ENCODE peak calls at places on chromosomes 11 and 22, in ten cellular contexts. C is uterus, E is Caco-2, I is prostate gland, R is astrocyte of the spinal cord, Q is breast epithelium, K is brain microvascular endothelial cell, U is A673, T is BJ, Y is lung. F is an unnamed sample.

GRCh38 chr11:96340555-96340885 is 2.5 kb downstream of the MAML2 start:
- DNase-seq in K (no peak), Q (no peak), U (no peak), I (no peak), Y (no peak), R (no peak), E (no peak), T (no peak), C (no peak), F (no peak)

GRCh38 chr22:42887523-42888507 is 30.7 kb upstream of the ARFGAP3 start:
- DNase-seq in K (no peak), T (no peak), U (no peak), C (no peak), R (no peak), E (peak), Y (peak), I (no peak), Q (no peak), F (peak)

GRCh38 chr22:17633217-17633997 is 4.9 kb upstream of the ATP6V1E1 start:
- DNase-seq in U (no peak), R (peak), T (peak), Q (no peak), I (peak), Y (no peak), K (peak), C (no peak), E (peak), F (peak)

GRCh38 chr11:131924446-131925240 is 554.2 kb downstream of the NTM start:
- DNase-seq in K (peak), R (peak), T (no peak), Y (no peak), E (no peak), I (no peak), C (no peak), U (no peak), Q (no peak), F (peak)

GRCh38 chr11:396948-397548 is 3.0 kb downstream of the PKP3 start:
- DNase-seq in C (peak), R (peak), U (no peak), Q (no peak), T (no peak), Y (no peak), K (peak), E (no peak), I (no peak), F (no peak)

GRCh38 chr11:79078999-79079398 is 361.8 kb downstream of the TENM4 start:
- DNase-seq in I (no peak), Q (no peak), U (no peak), R (no peak), T (no peak), E (no peak), C (no peak), Y (no peak), K (no peak), F (no peak)

GRCh38 chr22:48804811-48805301 is 1022.8 kb downstream of the BRD1 start:
- DNase-seq in T (no peak), E (no peak), Y (no peak), C (no peak), I (no peak), K (no peak), R (no peak), U (no peak), Q (no peak), F (no peak)

GRCh38 chr11:50214376-50214775 is 181.7 kb downstream of the OR4C45 start:
- DNase-seq in K (no peak), C (no peak), R (no peak), T (no peak), Y (no peak), Q (no peak), I (no peak), U (no peak), E (no peak), F (no peak)

GRCh38 chr11:76916712-76917111 is 56.0 kb downstream of the ACER3 start:
- DNase-seq in E (peak), I (no peak), Q (no peak), Y (no peak), T (no peak), U (no peak), C (no peak), K (no peak), R (no peak), F (no peak)

GRCh38 chr11:122440783-122441701 is 214.5 kb upstream of the UBASH3B start:
- DNase-seq in K (peak), R (no peak), Y (no peak), Q (no peak), T (no peak), U (peak), E (no peak), C (peak), I (no peak), F (no peak)

GRCh38 chr22:27576815-27577564 is 224.6 kb downstream of the MN1 start:
- DNase-seq in R (peak), Y (no peak), I (no peak), K (peak), E (no peak), C (no peak), Q (no peak), T (peak), U (peak), F (no peak)

GRCh38 chr11:95364324-95365295 is 133.6 kb upstream of the SESN3 start:
- DNase-seq in Q (no peak), U (no peak), Y (no peak), C (no peak), R (peak), K (peak), I (no peak), E (peak), T (no peak), F (peak)

GRCh38 chr22:29477919-29478318 is 2.1 kb upstream of the NEFH start:
- DNase-seq in Q (no peak), T (no peak), I (no peak), U (peak), E (no peak), K (no peak), C (no peak), R (no peak), Y (no peak), F (no peak)

GRCh38 chr11:100827934-100828661 is 141.0 kb downstream of the ARHGAP42 start:
- DNase-seq in I (no peak), T (no peak), Q (no peak), R (peak), C (no peak), U (peak), K (peak), E (peak), Y (no peak), F (peak)

GRCh38 chr11:69752890-69753289 is 22.3 kb downstream of the FGF4 start:
- DNase-seq in Q (no peak), U (no peak), K (no peak), C (no peak), T (no peak), R (no peak), E (no peak), I (no peak), Y (no peak), F (no peak)

GRCh38 chr11:19679952-19680823 is 32.4 kb upstream of the NAV2 start:
- DNase-seq in C (peak), R (peak), T (peak), Y (peak), Q (peak), I (peak), U (peak), K (peak), E (no peak), F (peak)

GRCh38 chr11:35983965-35984364 is 40.1 kb downstream of the LDLRAD3 start:
- DNase-seq in I (no peak), C (no peak), U (no peak), Q (no peak), T (no peak), K (no peak), R (no peak), E (no peak), Y (no peak), F (no peak)

GRCh38 chr11:45463541-45463940 is 177.4 kb upstream of the SYT13 start:
- DNase-seq in U (no peak), R (no peak), Q (no peak), E (no peak), I (no peak), T (no peak), K (no peak), Y (no peak), C (no peak), F (no peak)

GRCh38 chr11:6357222-6357621 is 33.1 kb upstream of the SMPD1 start:
- DNase-seq in C (peak), U (peak), I (no peak), Y (peak), T (peak), Q (no peak), R (peak), K (peak), E (no peak), F (peak)

GRCh38 chr22:26481112-26481693 is 2.4 kb downstream of the HPS4 start:
- DNase-seq in Y (no peak), C (no peak), E (no peak), K (no peak), T (no peak), R (no peak), U (no peak), Q (no peak), I (no peak), F (no peak)

GRCh38 chr11:115707180-115707905 is 203.1 kb upstream of the CADM1 start:
- DNase-seq in Y (peak), Q (no peak), I (no peak), R (peak), T (no peak), C (no peak), K (no peak), E (no peak), U (no peak), F (no peak)

GRCh38 chr11:2250485-2250884 is 19.9 kb downstream of the ASCL2 start:
- DNase-seq in Y (no peak), Q (no peak), C (no peak), T (no peak), I (peak), R (no peak), K (no peak), E (no peak), U (no peak), F (no peak)

GRCh38 chr11:67384851-67385366 is 6.9 kb upstream of the RAD9A start:
- DNase-seq in C (no peak), I (no peak), E (no peak), K (peak), T (no peak), R (peak), Q (no peak), Y (no peak), U (peak), F (no peak)

GRCh38 chr11:74311352-74311926 is at the start of gene P4HA3:
- DNase-seq in E (peak), Q (no peak), I (peak), T (no peak), U (peak), K (peak), C (peak), R (peak), Y (peak), F (no peak)

GRCh38 chr11:124870430-124870829 is 5.2 kb downstream of the ROBO3 start:
- DNase-seq in C (no peak), Q (no peak), Y (no peak), K (no peak), I (no peak), R (no peak), E (no peak), T (no peak), U (no peak), F (no peak)

GRCh38 chr11:61266602-61267001 is 25.6 kb downstream of the PGA5 start:
- DNase-seq in U (no peak), E (no peak), I (no peak), K (no peak), T (no peak), R (no peak), Y (no peak), Q (no peak), C (no peak), F (no peak)

GRCh38 chr11:120893431-120894206 is 130.3 kb upstream of the TBCEL start:
- DNase-seq in Q (no peak), C (no peak), R (no peak), T (no peak), E (no peak), K (no peak), I (no peak), Y (no peak), U (no peak), F (no peak)

GRCh38 chr11:17391493-17392355 is 3.3 kb upstream of the KCNJ11 start:
- DNase-seq in K (no peak), U (no peak), Q (no peak), I (no peak), E (no peak), T (no peak), R (no peak), Y (no peak), C (no peak), F (no peak)

GRCh38 chr11:95450547-95451123 is 219.6 kb upstream of the SESN3 start:
- DNase-seq in R (peak), I (no peak), K (peak), E (no peak), U (no peak), C (no peak), Q (no peak), Y (no peak), T (no peak), F (no peak)

GRCh38 chr11:112941096-112941495 is 20.1 kb upstream of the NCAM1 start:
- DNase-seq in C (peak), E (no peak), Y (no peak), T (no peak), R (no peak), K (no peak), I (no peak), Q (no peak), U (no peak), F (no peak)

GRCh38 chr11:12008790-12009616 is 577 bp upstream of the DKK3 start:
- DNase-seq in T (no peak), R (peak), Q (no peak), I (no peak), K (no peak), E (peak), Y (no peak), C (peak), U (no peak), F (no peak)

GRCh38 chr11:69239320-69240040 is 54.5 kb upstream of the MYEOV start:
- DNase-seq in U (no peak), E (no peak), T (no peak), I (no peak), Y (no peak), C (no peak), R (no peak), K (no peak), Q (peak), F (no peak)

GRCh38 chr11:78325274-78325781 is 92.3 kb downstream of the GAB2 start:
- DNase-seq in U (no peak), Q (no peak), R (no peak), E (no peak), I (no peak), Y (no peak), K (no peak), T (no peak), C (no peak), F (no peak)

GRCh38 chr11:2831826-2832717 is 53.5 kb downstream of the CDKN1C start:
- DNase-seq in Q (no peak), E (no peak), C (no peak), U (no peak), I (no peak), T (no peak), R (no peak), Y (no peak), K (no peak), F (no peak)

GRCh38 chr11:118872403-118872821 is 11.3 kb upstream of the CXCR5 start:
- DNase-seq in K (no peak), C (no peak), T (no peak), Q (no peak), R (no peak), I (no peak), E (no peak), U (no peak), Y (no peak), F (no peak)

GRCh38 chr11:22193348-22194051 is 615 bp downstream of the ANO5 start:
- DNase-seq in R (no peak), E (no peak), I (peak), K (no peak), C (no peak), U (peak), Y (peak), Q (peak), T (no peak), F (no peak)

GRCh38 chr11:118176400-118177134 is at the start of gene SCN2B:
- DNase-seq in K (no peak), C (no peak), R (no peak), E (no peak), T (no peak), I (no peak), Y (no peak), U (no peak), Q (no peak), F (no peak)

GRCh38 chr22:27004434-27004833 is 347.0 kb downstream of the MIAT start:
- DNase-seq in E (no peak), Q (no peak), C (no peak), Y (no peak), K (no peak), I (no peak), U (no peak), T (no peak), R (no peak), F (no peak)

GRCh38 chr22:22565991-22566390 is 6.9 kb upstream of the PRAME start:
- DNase-seq in K (peak), R (no peak), Y (no peak), E (no peak), I (no peak), Q (no peak), U (peak), C (no peak), T (no peak), F (no peak)

DNA sequence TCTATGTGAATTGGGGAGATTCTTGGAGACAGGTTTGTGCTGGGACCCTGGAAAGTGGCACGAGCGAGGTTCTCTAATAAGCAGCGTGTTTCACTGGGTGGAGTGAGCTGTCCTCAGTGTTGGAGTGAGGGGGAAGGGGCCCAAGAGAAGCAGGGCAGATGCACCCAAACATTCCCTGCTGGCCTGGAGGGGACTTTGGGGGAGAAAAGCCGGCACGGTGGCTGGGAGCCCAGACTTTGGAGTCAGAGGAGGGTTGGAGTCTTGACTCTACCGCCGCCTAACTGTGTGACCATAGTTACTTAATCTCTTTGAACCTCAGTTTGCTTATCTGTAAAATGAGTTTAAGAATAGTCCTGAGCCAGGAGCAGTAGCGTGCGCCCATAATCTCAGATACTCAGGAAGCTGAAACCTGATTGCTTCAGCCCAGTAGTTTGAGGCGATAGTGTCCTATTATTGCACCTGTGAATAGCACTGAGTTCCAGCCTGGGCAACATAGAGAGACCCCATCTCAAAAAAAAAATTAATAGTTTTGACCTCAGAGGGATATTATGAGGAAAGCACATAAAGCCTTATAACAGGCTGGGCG is 614 bp downstream of the NR1H3 start:
- DNase-seq in I (no peak), Q (no peak), C (no peak), E (no peak), R (no peak), K (no peak), U (no peak), Y (no peak), T (no peak), F (no peak)
- TF ChIP-seq CTCF in I (no peak), Q (no peak), C (no peak), E (no peak), R (no peak), K (no peak), U (no peak), Y (no peak), T (no peak), F (no peak)

DNA sequence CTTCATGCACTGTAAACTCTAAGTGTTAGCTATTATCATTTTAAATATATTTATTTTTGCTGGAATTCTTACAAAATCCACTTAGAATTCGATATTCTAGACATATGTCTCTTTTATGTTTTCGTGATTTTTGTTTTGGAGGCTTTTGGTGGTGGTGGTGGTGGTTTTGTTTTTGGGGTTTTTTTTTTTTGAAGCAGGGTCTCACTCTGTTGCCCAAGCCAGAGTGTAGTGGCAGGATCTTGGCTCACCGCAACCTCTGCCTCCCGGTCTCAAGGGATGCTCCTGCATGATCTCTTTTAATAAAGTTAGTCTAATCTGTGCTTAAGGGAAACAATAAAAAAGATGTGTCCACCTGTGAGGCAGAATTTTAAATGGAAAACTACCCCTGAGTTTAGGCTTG is 117.7 kb downstream of the MRTFA start:
- DNase-seq in I (no peak), K (no peak), E (no peak), U (no peak), Q (no peak), R (no peak), T (no peak), C (no peak), Y (no peak), F (no peak)
- H3K4me3 ChIP-seq in I (no peak), K (no peak), E (no peak), U (no peak), Q (no peak), R (no peak), T (no peak), C (no peak), Y (no peak), F (no peak)

DNA sequence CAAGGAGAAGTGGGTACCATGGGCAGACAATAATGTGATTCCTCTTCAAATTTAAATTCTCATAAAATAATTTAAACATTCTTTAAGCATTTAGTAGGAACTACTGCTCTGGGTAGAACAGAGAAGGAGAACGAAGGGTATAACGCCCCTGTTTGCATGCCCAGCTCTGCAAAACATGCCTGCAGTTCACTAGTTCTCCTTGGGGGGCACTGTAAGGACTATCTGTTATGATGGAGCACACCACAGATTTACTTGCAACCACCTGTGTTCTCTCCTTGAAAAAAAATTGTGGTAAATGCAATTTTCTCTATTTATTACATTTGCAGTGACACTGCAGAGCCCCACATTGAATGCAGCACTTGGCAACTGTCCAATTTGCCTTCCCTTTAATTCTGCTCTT is 100.3 kb downstream of the GUCY1A2 start:
- DNase-seq in C (no peak), T (no peak), R (no peak), U (peak), K (no peak), E (peak), I (no peak), Y (no peak), Q (no peak), F (no peak)
- TF ChIP-seq CTCF in C (no peak), T (peak), R (peak), U (peak), K (peak), E (peak), I (no peak), Y (no peak), Q (no peak), F (peak)

GRCh38 chr22:39215070-39215396 is 29.7 kb downstream of the PDGFB start:
- DNase-seq in C (no peak), Q (no peak), I (no peak), E (no peak), U (no peak), K (no peak), T (no peak), R (no peak), Y (no peak), F (no peak)

GRCh38 chr22:39215430-39216142 is 29.2 kb downstream of the PDGFB start:
- DNase-seq in Y (no peak), I (no peak), R (no peak), E (no peak), T (no peak), Q (no peak), C (peak), K (no peak), U (no peak), F (no peak)

GRCh38 chr22:39216143-39216490 is 28.7 kb downstream of the PDGFB start:
- DNase-seq in R (no peak), C (peak), T (no peak), Y (no peak), E (no peak), Q (no peak), U (no peak), K (no peak), I (no peak), F (no peak)

GRCh38 chr22:39214006-39214382 is 30.8 kb downstream of the PDGFB start:
- DNase-seq in Y (no peak), K (no peak), U (no peak), Q (no peak), C (peak), I (no peak), R (no peak), T (no peak), E (no peak), F (no peak)

GRCh38 chr22:39214383-39215069 is 30.3 kb downstream of the PDGFB start:
- DNase-seq in E (peak), I (peak), Q (no peak), C (peak), T (no peak), U (no peak), Y (no peak), R (peak), K (no peak), F (peak)
- H3K4me3 ChIP-seq in E (no peak), I (no peak), Q (no peak), C (no peak), T (no peak), U (no peak), Y (no peak), R (no peak), K (no peak), F (no peak)

GRCh38 chr22:32904044-32904443 is 102.5 kb downstream of the TIMP3 start:
- DNase-seq in T (no peak), C (peak), Y (peak), R (peak), Q (no peak), K (peak), U (peak), E (peak), I (no peak), F (no peak)

GRCh38 chr22:32905400-32905799 is 103.9 kb downstream of the TIMP3 start:
- DNase-seq in I (no peak), C (no peak), R (no peak), Q (no peak), T (no peak), U (no peak), K (no peak), Y (no peak), E (no peak), F (no peak)

GRCh38 chr22:32897400-32897799 is 95.9 kb downstream of the TIMP3 start:
- DNase-seq in K (peak), T (peak), U (no peak), C (no peak), R (peak), I (no peak), Q (no peak), E (no peak), Y (no peak), F (peak)

GRCh38 chr22:32900856-32901255 is 99.4 kb downstream of the TIMP3 start:
- DNase-seq in K (no peak), T (no peak), U (no peak), E (no peak), C (no peak), R (no peak), Y (no peak), I (no peak), Q (no peak), F (no peak)

GRCh38 chr22:32901925-32902324 is 100.4 kb downstream of the TIMP3 start:
- DNase-seq in Y (no peak), I (no peak), R (no peak), T (no peak), Q (no peak), E (no peak), U (no peak), C (no peak), K (no peak), F (no peak)
- TF ChIP-seq CTCF in Y (no peak), I (no peak), R (no peak), T (no peak), Q (no peak), E (peak), U (no peak), C (no peak), K (no peak), F (peak)

F was measured in kidney epithelial cell.